ENCODE peak calls at places on chromosomes 2 and 18, in four cellular contexts. M is GM23338, L is lung, T is neural progenitor cell. O is an unnamed sample.

GRCh38 chr2:12433641-12433990 is 283.1 kb upstream of the TRIB2 start:
- DNase-seq in M (peak), L (no peak), T (no peak), O (no peak)

GRCh38 chr18:57789759-57790158 is 13.4 kb downstream of the ATP8B1 start:
- DNase-seq in M (no peak), L (no peak), T (no peak), O (no peak)

GRCh38 chr2:234997389-234997788 is 45.6 kb downstream of the SH3BP4 start:
- DNase-seq in M (no peak), L (no peak), T (no peak), O (no peak)

GRCh38 chr2:197088694-197089093 is 162.2 kb upstream of the PGAP1 start:
- DNase-seq in M (peak), L (no peak), T (no peak), O (peak)

GRCh38 chr18:12377556-12378553 is 828 bp upstream of the AFG3L2 start:
- DNase-seq in M (peak), L (no peak), T (peak), O (no peak)

GRCh38 chr2:217901826-217902225 is 101.0 kb downstream of the TNS1 start:
- DNase-seq in M (no peak), L (no peak), T (no peak), O (no peak)

GRCh38 chr2:71725836-71726235 is 272.5 kb downstream of the DYSF start:
- DNase-seq in M (no peak), L (no peak), T (no peak), O (no peak)

GRCh38 chr2:8574196-8575010 is 107.5 kb upstream of the ID2 start:
- DNase-seq in M (no peak), L (no peak), T (no peak), O (no peak)

GRCh38 chr2:127454595-127455565 is 36.7 kb downstream of the PROC start:
- DNase-seq in M (no peak), L (no peak), T (peak), O (no peak)

GRCh38 chr2:65003037-65003436 is 13.8 kb downstream of the SLC1A4 start:
- DNase-seq in M (no peak), L (no peak), T (no peak), O (no peak)

GRCh38 chr18:48613589-48613988 is 74.8 kb downstream of the CTIF start:
- DNase-seq in M (peak), L (no peak), T (no peak), O (no peak)

GRCh38 chr18:45497595-45498269 is 117.5 kb upstream of the SLC14A2 start:
- DNase-seq in M (no peak), L (no peak), T (no peak), O (no peak)

GRCh38 chr2:114368705-114369104 is 73.7 kb upstream of the DPP10 start:
- DNase-seq in M (no peak), L (no peak), T (no peak), O (no peak)

GRCh38 chr2:35846-36245 is 10.5 kb downstream of the FAM110C start:
- DNase-seq in M (no peak), L (peak), T (no peak), O (no peak)

GRCh38 chr2:60549250-60550150 is 4.0 kb downstream of the BCL11A start:
- DNase-seq in M (peak), L (no peak), T (peak), O (no peak)

GRCh38 chr2:165794520-165794882 is 454 bp upstream of the GALNT3 start:
- DNase-seq in M (peak), L (peak), T (peak), O (peak)

GRCh38 chr18:2070636-2071035 is 500.7 kb downstream of the METTL4 start:
- DNase-seq in M (no peak), L (no peak), T (no peak), O (no peak)

GRCh38 chr18:72273025-72273424 is 271.1 kb downstream of the CBLN2 start:
- DNase-seq in M (no peak), L (no peak), T (no peak), O (no peak)

GRCh38 chr2:236840215-236840614 is 245.5 kb upstream of the COPS8 start:
- DNase-seq in M (no peak), L (no peak), T (no peak), O (no peak)

GRCh38 chr2:201675454-201675853 is 23.0 kb downstream of the MPP4 start:
- DNase-seq in M (no peak), L (no peak), T (no peak), O (no peak)

GRCh38 chr2:117674172-117674571 is 140.3 kb upstream of the DDX18 start:
- DNase-seq in M (no peak), L (no peak), T (no peak), O (no peak)

GRCh38 chr2:219457784-219458369 is 23.2 kb downstream of the SPEG start:
- DNase-seq in M (peak), L (no peak), T (peak), O (no peak)

GRCh38 chr2:204019572-204020501 is 83.3 kb downstream of the ICOS start:
- DNase-seq in M (no peak), L (no peak), T (no peak), O (no peak)

GRCh38 chr18:11150271-11150615 is 874 bp upstream of the PIEZO2 start:
- DNase-seq in M (peak), L (no peak), T (peak), O (no peak)

GRCh38 chr18:11147371-11147860 is 2.0 kb downstream of the PIEZO2 start:
- DNase-seq in M (peak), L (no peak), T (no peak), O (no peak)

GRCh38 chr18:11148655-11149440 is 521 bp downstream of the PIEZO2 start:
- DNase-seq in M (peak), L (no peak), T (peak), O (no peak)

GRCh38 chr18:11147962-11148654 is 1.3 kb downstream of the PIEZO2 start:
- DNase-seq in M (peak), L (no peak), T (no peak), O (no peak)

DNA sequence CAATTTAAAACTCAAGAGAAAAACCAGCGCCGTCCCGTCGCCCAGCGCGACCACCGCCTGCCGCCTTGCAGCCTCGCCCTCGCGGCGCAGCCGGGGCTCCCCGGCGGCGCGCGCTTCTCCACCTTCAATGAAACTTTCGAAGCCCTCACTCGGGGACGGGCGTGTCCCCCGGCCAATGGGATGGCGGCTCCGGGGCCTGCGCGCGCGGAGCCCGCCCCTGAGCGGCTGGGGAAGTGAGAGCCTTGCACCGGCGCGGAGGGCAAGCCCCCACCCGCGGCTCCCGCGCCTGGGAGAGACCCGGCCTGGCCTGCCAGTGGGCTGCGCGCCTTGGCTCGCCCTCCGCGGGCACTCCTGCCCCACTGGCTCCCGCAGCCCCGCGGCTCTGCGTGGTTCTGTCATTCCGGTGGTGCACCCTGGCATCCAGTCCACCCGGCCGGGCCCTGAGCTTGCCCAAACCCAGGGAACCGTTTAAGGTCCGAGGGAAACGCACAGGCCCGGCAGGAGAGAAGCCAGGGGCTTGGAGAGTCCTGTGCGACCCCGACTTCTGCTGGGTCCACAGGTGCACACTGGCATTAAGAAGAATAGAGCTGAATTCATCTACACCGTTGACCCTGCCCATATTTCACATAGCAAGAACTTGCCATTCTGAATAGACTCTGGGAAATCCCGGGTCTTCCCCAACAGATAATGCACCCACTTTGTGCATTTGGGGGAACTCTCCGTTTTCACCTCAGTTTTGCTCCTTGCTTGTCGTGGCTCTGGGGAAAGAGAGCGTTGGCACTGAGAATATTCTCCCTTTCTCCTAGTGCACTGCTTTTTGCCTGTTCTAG is at the start of gene PIEZO2:
- DNase-seq in M (peak), L (peak), T (peak), O (no peak)
- H3K4me3 ChIP-seq in M (peak), L (peak), T (peak), O (no peak)

DNA sequence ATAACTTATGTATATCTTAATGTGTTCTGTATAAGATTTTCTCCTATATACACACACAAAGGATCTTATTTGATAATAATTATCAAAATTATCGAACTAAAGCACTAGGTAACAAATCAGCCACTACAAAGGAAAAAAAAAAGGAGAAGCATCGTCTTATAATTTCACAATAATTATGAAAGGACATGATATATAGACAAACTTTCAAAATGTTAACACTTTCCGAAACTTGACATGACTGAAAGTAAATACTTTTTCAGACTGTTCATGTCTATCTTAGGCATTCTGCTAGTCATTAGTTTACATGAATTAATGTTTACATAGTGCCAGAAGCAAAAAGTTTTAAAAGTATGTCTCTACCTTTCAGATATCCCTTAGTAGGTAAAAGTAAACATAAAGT is 7.3 kb upstream of the NR4A2 start:
- DNase-seq in M (no peak), L (no peak), T (no peak), O (no peak)
- H3K4me3 ChIP-seq in M (no peak), L (no peak), T (no peak), O (no peak)

GRCh38 chr2:54259413-54260240 is 3.6 kb upstream of the TSPYL6 start:
- DNase-seq in M (no peak), L (no peak), T (no peak), O (no peak)
- H3K4me3 ChIP-seq in M (no peak), L (no peak), T (no peak), O (no peak)

GRCh38 chr2:85213893-85214512 is 80.8 kb downstream of the TCF7L1 start:
- DNase-seq in M (peak), L (no peak), T (no peak), O (no peak)

GRCh38 chr2:85216927-85217326 is 83.7 kb downstream of the TCF7L1 start:
- DNase-seq in M (no peak), L (no peak), T (no peak), O (peak)

GRCh38 chr2:85216051-85216431 is 82.8 kb downstream of the TCF7L1 start:
- DNase-seq in M (peak), L (no peak), T (peak), O (no peak)

GRCh38 chr2:85213404-85213803 is 80.2 kb downstream of the TCF7L1 start:
- DNase-seq in M (no peak), L (no peak), T (no peak), O (no peak)

DNA sequence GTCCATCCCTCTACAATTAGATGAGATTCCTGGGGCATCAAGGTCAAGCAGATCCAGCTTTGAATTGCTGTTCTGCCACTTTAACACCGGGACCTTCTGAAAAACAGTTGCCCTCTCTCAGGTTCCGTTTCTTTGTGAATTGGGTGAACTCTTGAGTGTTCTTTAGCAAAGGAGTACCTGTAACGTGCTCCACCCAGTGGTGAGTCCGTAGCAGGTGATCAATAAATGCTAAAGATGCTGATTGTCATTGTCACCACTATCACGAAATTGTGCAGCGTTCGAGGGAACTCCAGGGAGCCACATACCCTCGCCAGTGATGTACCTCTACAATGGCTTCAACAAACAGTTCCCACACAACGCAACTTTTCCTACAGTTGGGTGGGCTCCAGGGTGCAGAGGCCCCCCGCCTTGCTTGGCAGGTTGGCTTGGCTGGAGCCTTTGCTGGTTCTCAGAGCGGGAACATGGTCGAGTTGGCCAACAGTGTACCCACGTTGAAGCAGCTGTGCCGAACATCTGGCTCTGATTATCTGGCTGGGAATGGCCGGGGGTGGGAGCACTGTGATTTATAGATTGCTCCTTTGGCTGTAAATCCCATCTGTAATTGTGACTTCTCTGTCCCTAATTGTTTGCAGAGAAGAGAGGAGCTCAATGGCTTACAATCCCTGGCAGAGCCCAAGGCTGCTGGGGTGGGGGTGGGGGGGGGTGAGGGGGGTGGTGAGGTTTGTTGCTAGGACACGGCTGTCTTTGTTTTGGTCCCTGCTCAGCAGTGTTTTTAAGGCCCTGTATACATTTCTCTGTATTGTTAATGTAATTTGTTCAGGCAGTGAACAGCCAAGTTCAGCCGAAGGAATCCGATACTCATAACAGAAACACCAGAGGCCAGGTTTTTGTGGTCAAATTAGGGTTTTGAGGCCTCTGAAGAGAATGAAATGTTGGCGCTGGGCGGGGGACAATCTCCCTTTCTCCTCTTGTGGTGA is 82.2 kb downstream of the TCF7L1 start:
- DNase-seq in M (peak), L (no peak), T (peak), O (no peak)
- H3K4me3 ChIP-seq in M (peak), L (no peak), T (peak), O (no peak)

GRCh38 chr2:109125595-109126500 is 3.2 kb upstream of the SH3RF3 start:
- DNase-seq in M (no peak), L (no peak), T (no peak), O (no peak)
- H3K4me3 ChIP-seq in M (no peak), L (no peak), T (no peak), O (no peak)

GRCh38 chr18:708096-708495 is 4.3 kb downstream of the ENOSF1 start:
- DNase-seq in M (no peak), L (no peak), T (no peak), O (no peak)

GRCh38 chr18:697771-698170 is 14.7 kb downstream of the ENOSF1 start:
- DNase-seq in M (peak), L (peak), T (no peak), O (no peak)

GRCh38 chr18:706438-706837 is 6.0 kb downstream of the ENOSF1 start:
- DNase-seq in M (no peak), L (no peak), T (no peak), O (no peak)

GRCh38 chr18:703660-704018 is 8.8 kb downstream of the ENOSF1 start:
- DNase-seq in M (no peak), L (no peak), T (no peak), O (no peak)

DNA sequence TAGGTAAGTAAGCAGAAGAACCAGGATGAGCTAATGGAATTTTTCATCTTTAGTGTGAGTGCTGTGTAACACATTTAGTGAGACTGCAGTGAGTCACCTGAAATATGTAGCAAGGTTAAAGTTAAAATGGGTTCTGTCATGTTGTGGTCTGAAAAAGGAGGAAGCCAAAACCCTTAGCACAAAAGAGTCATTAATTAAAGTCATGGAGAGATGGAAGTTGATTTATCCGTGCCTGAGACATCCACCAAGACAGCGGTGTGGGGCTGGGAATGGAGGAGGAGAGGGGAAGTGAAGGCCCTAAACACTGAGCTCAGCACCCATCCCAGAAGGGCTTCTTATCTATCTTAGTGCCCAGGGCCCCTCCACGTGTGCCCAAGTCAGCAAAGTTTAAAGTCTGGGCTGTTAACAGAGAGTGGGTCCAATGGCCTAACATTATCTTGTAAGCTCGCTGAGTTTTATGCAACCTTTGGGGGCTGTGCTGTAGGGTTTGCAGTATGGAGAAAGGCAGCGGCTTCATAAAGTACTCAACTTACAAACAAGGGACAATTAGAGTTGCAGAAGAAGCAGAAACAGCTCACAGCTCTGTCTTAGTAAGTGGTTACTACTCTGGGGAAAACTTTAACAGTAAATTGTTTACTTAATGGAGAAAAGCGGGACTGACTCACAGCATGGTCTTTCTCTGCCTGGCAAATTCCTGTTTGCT is 9.3 kb downstream of the ENOSF1 start:
- DNase-seq in M (no peak), L (no peak), T (no peak), O (no peak)
- H3K4me3 ChIP-seq in M (no peak), L (no peak), T (no peak), O (no peak)

GRCh38 chr2:85184990-85185389 is 51.8 kb downstream of the TCF7L1 start:
- DNase-seq in M (no peak), L (no peak), T (no peak), O (no peak)
- H3K4me3 ChIP-seq in M (no peak), L (no peak), T (no peak), O (no peak)

O was measured in Jurkat, Clone E6-1.